ENCODE peak calls at places on chromosomes 13 and 19, in five cellular contexts. Q, G, O, W and K are unnamed samples.

GRCh38 chr19:48830088-48830487 is 6.2 kb downstream of the HSD17B14 start:
- DNase-seq in Q (no peak), O (no peak), G (no peak), W (no peak), K (no peak)

GRCh38 chr13:27011661-27012060 is 159.9 kb downstream of the USP12 start:
- DNase-seq in Q (no peak), O (no peak), G (no peak), W (no peak), K (no peak)

GRCh38 chr19:54102421-54103169 is at the start of gene NDUFA3:
- DNase-seq in Q (peak; percentile 98), O (peak; percentile 100), G (peak; percentile 99), W (peak; percentile 97), K (peak; percentile 71)

GRCh38 chr19:8138201-8138600 is 11.2 kb downstream of the FBN3 start:
- DNase-seq in Q (no peak), G (no peak), W (no peak), O (no peak), K (no peak)

GRCh38 chr13:30159446-30159839 is 147.9 kb downstream of the KATNAL1 start:
- DNase-seq in O (peak; percentile 87), G (no peak), Q (no peak), W (no peak), K (no peak)

GRCh38 chr19:32358311-32358710 is 12.9 kb downstream of the ZNF507 start:
- DNase-seq in G (no peak), W (no peak), O (no peak), Q (no peak), K (no peak)

GRCh38 chr13:48000559-48001126 is 430 bp downstream of the SUCLA2 start:
- DNase-seq in W (peak; percentile 2), O (peak; percentile 47), Q (no peak), G (peak; percentile 50), K (no peak)

GRCh38 chr19:6062274-6062673 is 48.0 kb downstream of the RFX2 start:
- DNase-seq in Q (no peak), O (no peak), G (no peak), W (peak; percentile 22), K (no peak)

GRCh38 chr19:41810301-41810700 is 13.9 kb downstream of the CEACAM3 start:
- DNase-seq in W (no peak), Q (no peak), O (no peak), G (no peak), K (no peak)

GRCh38 chr13:27960362-27961226 is 8.5 kb downstream of the CDX2 start:
- DNase-seq in W (no peak), O (no peak), Q (no peak), G (peak; percentile 92), K (peak; percentile 40)

GRCh38 chr13:46087481-46087880 is 17.4 kb downstream of the CPB2 start:
- DNase-seq in W (no peak), G (no peak), Q (no peak), O (no peak), K (no peak)

GRCh38 chr19:33273881-33274662 is 28.3 kb downstream of the CEBPA start:
- DNase-seq in W (no peak), Q (peak; percentile 72), O (peak; percentile 91), G (no peak), K (no peak)

GRCh38 chr19:1907563-1908363 is 2.6 kb downstream of the ADAT3 start:
- DNase-seq in Q (no peak), G (no peak), O (no peak), W (no peak), K (no peak)

GRCh38 chr19:35995655-35995993 is 636 bp downstream of the SDHAF1 start:
- DNase-seq in Q (no peak), W (peak; percentile 16), O (peak; percentile 70), G (peak; percentile 85), K (no peak)

GRCh38 chr13:53151692-53152421 is 123.2 kb downstream of the OLFM4 start:
- DNase-seq in G (peak; percentile 87), W (no peak), Q (no peak), O (peak; percentile 35), K (no peak)

GRCh38 chr13:41025518-41025917 is 6.4 kb upstream of the ELF1 start:
- DNase-seq in G (no peak), W (no peak), O (no peak), Q (no peak), K (no peak)

GRCh38 chr13:72437458-72437857 is 290.0 kb downstream of the MZT1 start:
- DNase-seq in W (no peak), G (no peak), Q (peak; percentile 37), O (no peak), K (no peak)

GRCh38 chr13:47166341-47166740 is 269.5 kb upstream of the HTR2A start:
- DNase-seq in G (no peak), W (no peak), O (no peak), Q (no peak), K (no peak)

GRCh38 chr13:108104736-108105135 is 110.6 kb downstream of the LIG4 start:
- DNase-seq in W (no peak), Q (no peak), O (no peak), G (no peak), K (no peak)

GRCh38 chr19:58009666-58010301 is 7.2 kb upstream of the ZNF606 start:
- DNase-seq in G (peak; percentile 90), Q (peak; percentile 49), O (peak; percentile 85), W (peak; percentile 33), K (no peak)

GRCh38 chr13:65034266-65034665 is 2195.9 kb downstream of the PCDH9 start:
- DNase-seq in Q (no peak), G (no peak), W (no peak), O (no peak), K (no peak)

GRCh38 chr19:7867092-7867844 is 6.9 kb downstream of the PRR36 start:
- DNase-seq in W (no peak), O (no peak), Q (no peak), G (no peak), K (no peak)

GRCh38 chr13:80553041-80553440 is 212.1 kb upstream of the SPRY2 start:
- DNase-seq in W (no peak), O (no peak), Q (no peak), G (no peak), K (no peak)

GRCh38 chr13:92967923-92968322 is 258.7 kb upstream of the GPC6 start:
- DNase-seq in Q (no peak), W (no peak), O (peak; percentile 11), G (peak; percentile 23), K (no peak)

GRCh38 chr13:111211789-111212516 is 96.8 kb downstream of the ARHGEF7 start:
- DNase-seq in W (no peak), Q (no peak), O (no peak), G (peak; percentile 67), K (no peak)

GRCh38 chr13:41919741-41920487 is 41.0 kb downstream of the VWA8 start:
- DNase-seq in W (no peak), Q (no peak), O (no peak), G (no peak), K (no peak)

GRCh38 chr19:8526345-8527062 is 12.5 kb upstream of the ZNF414 start:
- DNase-seq in O (peak; percentile 96), W (no peak), G (peak; percentile 97), Q (peak; percentile 73), K (no peak)

GRCh38 chr19:18697680-18698079 is 14.2 kb downstream of the CRTC1 start:
- DNase-seq in G (no peak), O (no peak), Q (no peak), W (no peak), K (no peak)

GRCh38 chr13:113820813-113821651 is 42.8 kb downstream of the GAS6 start:
- DNase-seq in W (no peak), G (no peak), Q (peak; percentile 96), O (peak; percentile 93), K (no peak)

GRCh38 chr19:30227661-30228112 is 144.5 kb upstream of the ZNF536 start:
- DNase-seq in G (peak; percentile 85), W (no peak), O (peak; percentile 92), Q (peak; percentile 53), K (no peak)

GRCh38 chr13:73849292-73849691 is 284.9 kb downstream of the KLF12 start:
- DNase-seq in W (no peak), G (peak; percentile 86), O (peak; percentile 35), Q (peak; percentile 27), K (no peak)

GRCh38 chr13:76936736-76937135 is 11.6 kb upstream of the ACOD1 start:
- DNase-seq in G (no peak), O (no peak), Q (no peak), W (no peak), K (no peak)

GRCh38 chr13:34459856-34460255 is 482.2 kb upstream of the NBEA start:
- DNase-seq in W (no peak), G (no peak), O (no peak), Q (no peak), K (no peak)

GRCh38 chr19:53624776-53625540 is 6.8 kb upstream of the DPRX start:
- DNase-seq in W (no peak), O (no peak), Q (no peak), G (no peak), K (no peak)

GRCh38 chr13:60329221-60329983 is 67.6 kb upstream of the TDRD3 start:
- DNase-seq in W (no peak), G (peak; percentile 87), O (peak; percentile 27), Q (peak; percentile 10), K (no peak)

GRCh38 chr19:40366697-40367561 is 18.4 kb downstream of the PLD3 start:
- DNase-seq in Q (no peak), G (peak; percentile 81), W (no peak), O (no peak), K (no peak)

GRCh38 chr13:30477346-30478235 is 11.9 kb upstream of the HMGB1 start:
- DNase-seq in O (no peak), Q (no peak), W (no peak), G (peak; percentile 79), K (peak; percentile 40)

GRCh38 chr13:34522818-34523217 is 419.3 kb upstream of the NBEA start:
- DNase-seq in Q (no peak), O (no peak), G (no peak), W (no peak), K (no peak)